ENCODE peak calls at places on chromosomes 5 and 9, in eight cellular contexts. D is ureter; C is activated naive CD8-positive, alpha-beta T cell treated with anti-CD3 and anti-CD28 coated beads, Interleukin-2, amount 10 ng/mL, durations not matched to agents 7 days and 5 days; P is NCI-H1417; J is CD4-positive, alpha-beta memory T cell; X is SIG-M5; L is naive B cell; E is Daoy. Y is an unnamed sample.

GRCh38 chr9:70042461-70043215 is 1.0 kb upstream of the MAMDC2 start:
- DNase-seq in D (no peak), C (no peak), P (no peak), J (no peak), X (no peak), L (no peak), E (no peak), Y (no peak)

GRCh38 chr5:95718203-95718602 is 12.9 kb upstream of the RHOBTB3 start:
- DNase-seq in D (no peak), C (no peak), P (no peak), J (peak), X (peak), L (peak), E (peak), Y (peak)

GRCh38 chr9:113807173-113808061 is 68.7 kb upstream of the ZNF618 start:
- DNase-seq in D (peak), C (peak), P (peak), J (peak), X (no peak), L (peak), E (peak), Y (peak)

GRCh38 chr9:70136632-70137031 is 93.0 kb downstream of the MAMDC2 start:
- DNase-seq in D (no peak), C (no peak), P (no peak), J (no peak), X (no peak), L (no peak), E (peak), Y (no peak)

GRCh38 chr5:156556666-156557401 is 229.9 kb downstream of the SGCD start:
- DNase-seq in D (no peak), C (no peak), P (no peak), J (no peak), X (no peak), L (no peak), E (no peak), Y (no peak)

GRCh38 chr5:151243127-151243526 is 9.9 kb upstream of the GM2A start:
- DNase-seq in D (no peak), C (no peak), P (no peak), J (no peak), X (no peak), L (no peak), E (no peak), Y (no peak)

GRCh38 chr9:122389799-122390481 is 19.1 kb downstream of the PTGS1 start:
- DNase-seq in D (no peak), C (no peak), P (no peak), J (no peak), X (no peak), L (peak), E (peak), Y (peak)

GRCh38 chr5:173493846-173494245 is 122.6 kb downstream of the BOD1 start:
- DNase-seq in D (no peak), C (no peak), P (no peak), J (no peak), X (no peak), L (no peak), E (no peak), Y (no peak)

GRCh38 chr5:132010645-132011560 is 555 bp downstream of the ACSL6 start:
- DNase-seq in D (no peak), C (peak), P (peak), J (no peak), X (no peak), L (no peak), E (no peak), Y (no peak)

GRCh38 chr5:79107020-79107796 is 4.4 kb upstream of the BHMT start:
- DNase-seq in D (no peak), C (no peak), P (no peak), J (no peak), X (no peak), L (no peak), E (peak), Y (no peak)

GRCh38 chr9:114397848-114398605 is 10.2 kb upstream of the AKNA start:
- DNase-seq in D (peak), C (peak), P (peak), J (peak), X (peak), L (peak), E (peak), Y (peak)

GRCh38 chr5:175561085-175561484 is 82.7 kb downstream of the SFXN1 start:
- DNase-seq in D (no peak), C (no peak), P (no peak), J (no peak), X (no peak), L (no peak), E (no peak), Y (no peak)

GRCh38 chr5:115262066-115262404 is 642 bp downstream of the PGGT1B start:
- DNase-seq in D (no peak), C (no peak), P (no peak), J (no peak), X (peak), L (no peak), E (peak), Y (peak)

GRCh38 chr5:168481330-168481788 is 4.9 kb upstream of the RARS1 start:
- DNase-seq in D (no peak), C (no peak), P (no peak), J (no peak), X (no peak), L (no peak), E (no peak), Y (peak)

GRCh38 chr9:134127616-134128015 is 8.3 kb upstream of the WDR5 start:
- DNase-seq in D (no peak), C (no peak), P (no peak), J (no peak), X (no peak), L (no peak), E (no peak), Y (peak)

GRCh38 chr5:180353963-180354574 is 933 bp upstream of the GFPT2 start:
- DNase-seq in D (no peak), C (no peak), P (no peak), J (no peak), X (no peak), L (no peak), E (no peak), Y (no peak)

Y was measured in germinal center.